ENCODE peak calls at places on chromosomes 2 and 18, in nine cellular contexts. Z is IMR-90, P is adipocyte, S is HCT116, I is tibial artery, N is fibroblast of lung, U is body of pancreas, O is endothelial cell of umbilical vein, M is heart right ventricle. A is an unnamed sample.

GRCh38 chr18:48502906-48503305 is 35.9 kb upstream of the CTIF start:
- DNase-seq in U (no peak), M (no peak), P (no peak), Z (no peak), I (no peak), S (no peak), O (no peak), N (no peak), A (no peak)

GRCh38 chr18:47917923-47918610 is 12.4 kb downstream of the SMAD2 start:
- DNase-seq in O (no peak), P (no peak), M (no peak), N (no peak), Z (no peak), I (no peak), S (no peak), U (no peak), A (no peak)

GRCh38 chr2:129103922-129104878 is 785.5 kb upstream of the HS6ST1 start:
- DNase-seq in U (no peak), M (no peak), N (no peak), P (no peak), O (no peak), Z (no peak), S (no peak), I (no peak), A (no peak)

GRCh38 chr18:64100136-64100922 is 48.6 kb downstream of the LINC00305 start:
- DNase-seq in O (no peak), M (no peak), I (no peak), S (no peak), U (no peak), P (no peak), Z (no peak), N (no peak), A (no peak)

GRCh38 chr2:167491788-167492187 is 603.5 kb downstream of the XIRP2 start:
- DNase-seq in P (no peak), S (no peak), O (no peak), M (no peak), Z (no peak), N (no peak), U (no peak), I (no peak), A (no peak)

GRCh38 chr18:54119524-54120019 is 104.9 kb downstream of the MBD2 start:
- DNase-seq in O (peak; percentile 69), U (no peak), P (peak; percentile 85), N (peak; percentile 77), M (peak; percentile 5), S (peak; percentile 55), I (no peak), Z (peak; percentile 59), A (no peak)

GRCh38 chr2:15177103-15177502 is 384.0 kb downstream of the NBAS start:
- DNase-seq in Z (peak; percentile 63), I (no peak), M (no peak), U (no peak), O (no peak), P (peak; percentile 48), N (peak; percentile 17), S (peak; percentile 83), A (no peak)

GRCh38 chr18:13296868-13297574 is 78.5 kb downstream of the LDLRAD4 start:
- DNase-seq in N (no peak), O (no peak), U (no peak), S (no peak), I (no peak), M (no peak), P (no peak), Z (no peak), A (no peak)

GRCh38 chr18:13245481-13246000 is 27.0 kb downstream of the LDLRAD4 start:
- DNase-seq in P (no peak), O (no peak), M (no peak), S (no peak), N (no peak), Z (no peak), I (peak; percentile 5), U (no peak), A (no peak)

GRCh38 chr2:201420442-201421113 is 30.7 kb downstream of the TRAK2 start:
- DNase-seq in P (peak; percentile 68), U (no peak), M (no peak), N (peak; percentile 60), I (no peak), Z (peak; percentile 80), S (no peak), O (peak; percentile 91), A (no peak)

GRCh38 chr18:23337599-23338444 is 115.3 kb upstream of the RIOK3 start:
- DNase-seq in U (no peak), N (peak; percentile 73), P (no peak), I (no peak), Z (peak; percentile 79), O (peak; percentile 58), S (peak; percentile 19), M (no peak), A (no peak)

GRCh38 chr2:70927138-70927537 is 8.6 kb upstream of the ATP6V1B1 start:
- DNase-seq in S (no peak), P (no peak), O (no peak), U (no peak), M (no peak), N (no peak), I (no peak), Z (no peak), A (no peak)

GRCh38 chr2:240351088-240351741 is 84.2 kb upstream of the GPC1 start:
- DNase-seq in U (no peak), S (no peak), N (peak; percentile 30), M (no peak), Z (no peak), I (no peak), O (no peak), P (peak; percentile 11), A (no peak)

GRCh38 chr2:162058973-162059668 is 14.9 kb downstream of the DPP4 start:
- DNase-seq in O (no peak), S (no peak), I (no peak), N (no peak), U (no peak), M (no peak), P (peak; percentile 6), Z (peak; percentile 42), A (no peak)

GRCh38 chr18:8890957-8891464 is 185.7 kb downstream of the MTCL1 start:
- DNase-seq in O (peak; percentile 83), U (no peak), P (peak; percentile 84), I (no peak), Z (peak; percentile 97), N (peak; percentile 85), S (peak; percentile 77), M (no peak), A (no peak)

GRCh38 chr2:40666438-40666837 is 214.5 kb upstream of the SLC8A1 start:
- DNase-seq in O (no peak), N (no peak), M (no peak), I (no peak), P (no peak), S (no peak), Z (no peak), U (no peak), A (no peak)

DNA sequence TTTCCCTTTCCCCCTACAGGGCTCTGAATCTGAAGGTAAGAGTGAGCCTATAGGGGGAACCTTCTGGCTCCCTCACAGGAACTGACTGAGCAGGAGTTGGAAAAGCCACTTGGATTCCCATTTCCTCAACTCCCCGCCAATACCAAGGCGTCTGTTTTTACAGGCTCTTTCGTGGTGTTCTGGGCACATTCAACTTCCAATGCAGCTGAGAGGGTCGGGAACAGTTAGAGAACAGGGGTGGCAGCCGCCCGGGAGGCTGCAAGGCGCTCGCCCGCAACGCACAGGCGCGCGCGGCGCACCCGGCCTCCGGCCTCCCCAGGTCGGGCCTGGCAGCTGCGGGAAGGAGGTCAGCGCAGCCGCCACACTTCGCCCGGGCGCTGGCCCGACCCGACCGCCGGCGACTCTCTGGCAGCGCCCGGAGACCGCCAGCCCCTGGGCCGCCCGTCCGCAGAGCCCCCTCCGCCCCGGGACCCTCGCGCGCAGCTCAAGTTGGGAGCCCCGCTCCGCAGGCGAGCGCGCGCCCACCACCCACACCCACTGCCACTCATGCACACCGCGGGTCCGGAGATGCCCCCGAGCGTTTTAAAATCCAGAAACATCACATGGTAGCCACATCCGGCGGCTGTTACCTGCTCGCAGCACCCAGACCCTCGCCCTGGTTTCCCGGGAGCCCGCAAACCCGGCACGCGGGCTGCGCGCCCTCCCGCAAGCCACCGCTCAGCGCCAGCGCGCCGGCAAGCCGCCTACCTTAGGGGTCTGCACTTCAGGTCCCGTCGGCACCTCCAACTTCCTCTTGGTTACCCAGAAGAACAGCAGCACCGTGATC is 816 bp downstream of the GALNT14 start:
- DNase-seq in S (no peak), P (peak; percentile 54), M (no peak), U (peak; percentile 13), O (no peak), Z (no peak), I (no peak), N (no peak), A (no peak)
- H3K9me3 ChIP-seq in S (no peaks in the 10 kb centered on the region), P (no peaks in the 10 kb centered on the region), M (no peaks in the 10 kb centered on the region), U (no peaks in the 10 kb centered on the region), O (no peaks in the 10 kb centered on the region), Z (no peaks in the 10 kb centered on the region), I (no peaks in the 10 kb centered on the region), N (no peaks in the 10 kb centered on the region), A (no peaks in the 10 kb centered on the region)

DNA sequence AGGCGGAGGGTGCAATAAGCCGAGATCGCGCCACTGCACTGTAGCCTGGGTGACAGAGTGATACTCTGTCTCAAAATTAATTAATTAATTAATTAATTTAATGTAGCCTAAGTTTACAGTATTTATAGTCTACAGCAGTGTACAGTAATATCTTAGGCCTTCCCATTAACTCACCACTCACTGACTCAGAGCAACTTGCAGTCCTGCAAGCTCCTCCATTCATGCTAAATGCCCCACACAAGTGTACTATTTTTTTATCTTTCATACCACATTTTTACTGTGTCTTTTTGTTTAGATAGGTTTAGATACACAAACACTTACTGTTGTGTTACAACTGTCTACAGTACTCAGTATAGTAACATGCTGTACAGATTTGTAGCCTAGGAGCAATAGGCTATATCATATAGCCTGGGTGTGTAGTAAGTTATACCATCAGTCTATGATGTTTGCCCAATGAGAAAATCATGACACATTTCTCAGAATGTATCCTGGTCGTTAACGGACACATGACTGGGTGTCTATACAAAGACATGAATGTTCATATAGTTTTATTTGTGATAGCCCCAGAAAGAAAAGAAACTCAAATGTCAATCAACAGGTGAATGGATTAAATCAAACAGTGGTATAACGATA is 15.8 kb upstream of the RNU2-63P start:
- DNase-seq in U (no peak), P (no peak), Z (peak; percentile 59), S (no peak), O (no peak), N (no peak), M (no peak), I (no peak), A (no peak)
- H3K36me3 ChIP-seq in U (no peaks in the 10 kb centered on the region), P (peaks cover 85% of the 10 kb centered on the region), Z (peaks cover 26% of the 10 kb centered on the region), S (no peaks in the 10 kb centered on the region), O (peaks cover 10% of the 10 kb centered on the region), N (peaks cover 5% of the 10 kb centered on the region), M (peaks cover 3% of the 10 kb centered on the region), I (peaks cover 38% of the 10 kb centered on the region), A (peaks cover 58% of the 10 kb centered on the region)

GRCh38 chr2:220626603-220627002 is 945.5 kb downstream of the EPHA4 start:
- DNase-seq in I (no peak), Z (no peak), P (no peak), S (no peak), N (no peak), U (no peak), O (no peak), M (no peak), A (no peak)
- H3K9me3 ChIP-seq in I (no peaks in the 10 kb centered on the region), Z (no peaks in the 10 kb centered on the region), P (no peaks in the 10 kb centered on the region), S (no peaks in the 10 kb centered on the region), N (no peaks in the 10 kb centered on the region), U (no peaks in the 10 kb centered on the region), O (no peaks in the 10 kb centered on the region), M (no peaks in the 10 kb centered on the region), A (no peaks in the 10 kb centered on the region)

DNA sequence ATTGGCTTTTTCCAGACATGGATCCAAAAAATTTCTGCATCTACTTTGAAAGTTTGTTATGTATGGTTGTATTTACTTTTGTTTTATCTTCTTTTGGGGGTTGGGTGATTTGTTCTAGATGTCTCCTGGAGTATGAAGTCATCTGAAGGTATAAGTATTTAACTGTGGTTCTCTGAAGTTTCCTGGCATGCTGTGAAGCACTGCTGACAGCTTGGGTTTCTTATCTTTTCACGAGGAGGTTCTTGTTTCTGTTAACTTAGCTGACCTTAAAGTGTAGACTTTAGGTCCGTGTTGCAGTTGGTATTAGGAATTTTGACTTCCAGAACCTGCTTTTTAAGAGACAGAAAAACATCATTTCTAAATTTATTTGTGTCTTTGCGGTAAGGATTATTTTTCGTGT is 15.9 kb downstream of the GLS start:
- DNase-seq in P (no peak), O (no peak), I (no peak), M (no peak), S (no peak), Z (no peak), N (no peak), U (no peak), A (no peak)
- H3K36me3 ChIP-seq in P (peaks cover 68% of the 10 kb centered on the region), O (peaks cover 32% of the 10 kb centered on the region), I (peaks cover 36% of the 10 kb centered on the region), M (no peaks in the 10 kb centered on the region), S (peaks cover 23% of the 10 kb centered on the region), Z (peaks cover 7% of the 10 kb centered on the region), N (peaks cover 5% of the 10 kb centered on the region), U (peaks cover 2% of the 10 kb centered on the region), A (peaks cover 41% of the 10 kb centered on the region)